ENCODE peak calls at places on chromosomes 5 and 9, in ten cellular contexts. R is SK-N-MC; A is CD8-positive, alpha-beta T cell; Z is germinal center; K is left lung; B is mesenteric fat pad; N is left kidney; W is GM12865; P is SW 1271; O is activated CD4-positive, alpha-beta T cell treated with anti-CD3 and anti-CD28 coated beads, Interleukin-2, amount 50 U/mL, for 1 hour. E is an unnamed sample.
A peak's percentile ranks its signal among the peaks of the same experiment; 100 is the strongest.

GRCh38 chr9:89278997-89279739 is 31.8 kb upstream of the CKS2 start:
- DNase-seq in A (no peak), N (peak; percentile 74), Z (peak; percentile 40), B (no peak), P (peak; percentile 55), W (peak; percentile 56), R (peak; percentile 53), K (no peak), O (no peak), E (no peak)

GRCh38 chr9:106929471-106930198 is 66.7 kb downstream of the ZNF462 start:
- DNase-seq in R (no peak), N (no peak), P (no peak), A (no peak), O (no peak), Z (no peak), B (no peak), K (peak; percentile 42), W (no peak), E (no peak)

GRCh38 chr9:105046907-105047651 is 119.1 kb upstream of the ABCA1 start:
- DNase-seq in W (no peak), N (peak; percentile 50), A (no peak), R (peak; percentile 6), K (no peak), B (no peak), Z (no peak), P (no peak), O (no peak), E (no peak)

GRCh38 chr5:103706939-103707682 is 144.5 kb upstream of the NUDT12 start:
- DNase-seq in W (no peak), A (no peak), R (no peak), B (no peak), K (no peak), P (no peak), Z (no peak), O (no peak), N (no peak), E (no peak)

GRCh38 chr9:6078382-6079105 is 63.1 kb upstream of the RANBP6 start:
- DNase-seq in W (no peak), P (no peak), K (no peak), B (no peak), R (no peak), A (no peak), O (no peak), Z (no peak), N (no peak), E (no peak)

GRCh38 chr5:73673161-73673591 is 47.2 kb downstream of the ARHGEF28 start:
- DNase-seq in N (peak; percentile 24), P (peak; percentile 75), O (no peak), A (no peak), W (no peak), Z (no peak), R (no peak), B (no peak), K (no peak), E (no peak)

GRCh38 chr9:98491778-98492177 is 217.0 kb downstream of the GABBR2 start:
- DNase-seq in A (no peak), R (no peak), P (no peak), K (no peak), W (no peak), N (no peak), B (no peak), Z (no peak), O (no peak), E (no peak)

GRCh38 chr9:114671605-114672004 is 10.4 kb downstream of the TEX48 start:
- DNase-seq in P (no peak), W (no peak), R (no peak), B (no peak), K (no peak), N (no peak), Z (no peak), A (no peak), O (no peak), E (no peak)

GRCh38 chr5:33313150-33313549 is 127.6 kb upstream of the TARS1 start:
- DNase-seq in K (no peak), A (no peak), Z (no peak), B (no peak), R (no peak), N (no peak), P (peak; percentile 32), W (no peak), O (no peak), E (no peak)

GRCh38 chr5:51202161-51202560 is 181.1 kb upstream of the ISL1 start:
- DNase-seq in A (no peak), R (no peak), B (no peak), K (no peak), N (no peak), P (no peak), Z (no peak), O (no peak), W (no peak), E (no peak)

GRCh38 chr5:128237504-128237903 is 153.9 kb downstream of the SLC12A2 start:
- DNase-seq in K (no peak), B (no peak), A (no peak), Z (no peak), N (peak; percentile 43), O (no peak), P (no peak), R (peak; percentile 47), W (no peak), E (no peak)

GRCh38 chr5:150781706-150782614 is 3.4 kb downstream of the SMIM3 start:
- DNase-seq in A (no peak), O (no peak), N (peak; percentile 63), P (peak; percentile 47), W (no peak), B (no peak), Z (no peak), K (no peak), R (no peak), E (no peak)

GRCh38 chr5:68924490-68925145 is 169.2 kb upstream of the SLC30A5 start:
- DNase-seq in R (no peak), K (no peak), P (no peak), A (no peak), N (peak; percentile 22), Z (no peak), B (no peak), W (no peak), O (no peak), E (no peak)

GRCh38 chr5:93395891-93396465 is 185.0 kb downstream of the NR2F1-AS1 start:
- DNase-seq in A (no peak), O (no peak), K (no peak), Z (no peak), W (no peak), B (no peak), N (peak; percentile 33), R (no peak), P (no peak), E (no peak)

GRCh38 chr9:129726322-129727160 is 26.3 kb downstream of the PTGES start:
- DNase-seq in N (peak; percentile 84), Z (peak; percentile 80), W (peak; percentile 51), A (peak; percentile 55), P (peak; percentile 62), O (peak; percentile 55), B (no peak), R (no peak), K (peak; percentile 93), E (peak; percentile 57)

E was measured in activated naive CD4-positive, alpha-beta T cell treated with Interleukin-2 at 50 U/mL for 16 hours.